ENCODE peak calls at places on chromosome 2, in nine cellular contexts. One of them, this sample, is unnamed. For H3K4me1, the result is how much of the 10 kb centered on the place peaks cover.

GRCh38 chr2:219902870-219903269 is 275.4 kb downstream of the SLC4A3 start:
- DNase-seq in Peyer's patch: no peak
- DNase-seq in uterus: no peak
- DNase-seq in H9: no peak
- DNase-seq in adrenal gland: no peak
- DNase-seq in endothelial cell of umbilical vein: no peak
- DNase-seq in hepatocyte: peak
- DNase-seq in tibial artery: no peak
- DNase-seq in PC-3: no peak
- DNase-seq in this sample: no peak

GRCh38 chr2:19358242-19359020 is at the start of gene OSR1:
- DNase-seq in uterus: peak
- DNase-seq in endothelial cell of umbilical vein: peak
- DNase-seq in H9: peak
- DNase-seq in adrenal gland: peak
- DNase-seq in hepatocyte: peak
- DNase-seq in Peyer's patch: no peak
- DNase-seq in tibial artery: peak
- DNase-seq in PC-3: peak
- DNase-seq in this sample: no peak

GRCh38 chr2:11899264-11899818 is 152.9 kb downstream of the LPIN1 start:
- DNase-seq in tibial artery: no peak
- DNase-seq in adrenal gland: no peak
- DNase-seq in Peyer's patch: no peak
- DNase-seq in endothelial cell of umbilical vein: no peak
- DNase-seq in PC-3: peak
- DNase-seq in H9: no peak
- DNase-seq in uterus: no peak
- DNase-seq in hepatocyte: no peak
- DNase-seq in this sample: no peak

GRCh38 chr2:143901185-143901842 is 618.6 kb downstream of the ZEB2 start:
- DNase-seq in endothelial cell of umbilical vein: peak
- DNase-seq in PC-3: peak
- DNase-seq in uterus: no peak
- DNase-seq in Peyer's patch: no peak
- DNase-seq in adrenal gland: no peak
- DNase-seq in tibial artery: no peak
- DNase-seq in hepatocyte: peak
- DNase-seq in H9: no peak
- DNase-seq in this sample: no peak

GRCh38 chr2:136132840-136133570 is 15.1 kb upstream of the CXCR4 start:
- DNase-seq in uterus: no peak
- DNase-seq in hepatocyte: no peak
- DNase-seq in endothelial cell of umbilical vein: no peak
- DNase-seq in H9: no peak
- DNase-seq in tibial artery: no peak
- DNase-seq in adrenal gland: no peak
- DNase-seq in Peyer's patch: no peak
- DNase-seq in PC-3: no peak
- DNase-seq in this sample: no peak

GRCh38 chr2:36650031-36650430 is 46.5 kb upstream of the VIT start:
- DNase-seq in Peyer's patch: no peak
- DNase-seq in PC-3: peak
- DNase-seq in endothelial cell of umbilical vein: peak
- DNase-seq in adrenal gland: peak
- DNase-seq in H9: peak
- DNase-seq in tibial artery: no peak
- DNase-seq in uterus: no peak
- DNase-seq in hepatocyte: peak
- DNase-seq in this sample: no peak

GRCh38 chr2:217054791-217055190 is 194.9 kb upstream of the TNP1 start:
- DNase-seq in tibial artery: no peak
- DNase-seq in hepatocyte: no peak
- DNase-seq in PC-3: peak
- DNase-seq in adrenal gland: no peak
- DNase-seq in endothelial cell of umbilical vein: peak
- DNase-seq in Peyer's patch: no peak
- DNase-seq in uterus: no peak
- DNase-seq in H9: no peak
- DNase-seq in this sample: no peak

GRCh38 chr2:179850188-179850587 is 11.2 kb downstream of the ZNF385B start:
- DNase-seq in endothelial cell of umbilical vein: no peak
- DNase-seq in Peyer's patch: no peak
- DNase-seq in H9: no peak
- DNase-seq in hepatocyte: peak
- DNase-seq in adrenal gland: no peak
- DNase-seq in PC-3: peak
- DNase-seq in tibial artery: no peak
- DNase-seq in uterus: no peak
- DNase-seq in this sample: no peak

GRCh38 chr2:114714316-114714715 is 271.9 kb downstream of the DPP10 start:
- DNase-seq in hepatocyte: no peak
- DNase-seq in endothelial cell of umbilical vein: no peak
- DNase-seq in H9: no peak
- DNase-seq in adrenal gland: no peak
- DNase-seq in Peyer's patch: no peak
- DNase-seq in PC-3: no peak
- DNase-seq in uterus: no peak
- DNase-seq in tibial artery: no peak
- DNase-seq in this sample: no peak

GRCh38 chr2:230913812-230914211 is 11.2 kb downstream of the GPR55 start:
- DNase-seq in tibial artery: no peak
- DNase-seq in hepatocyte: no peak
- DNase-seq in adrenal gland: no peak
- DNase-seq in uterus: no peak
- DNase-seq in H9: peak
- DNase-seq in endothelial cell of umbilical vein: no peak
- DNase-seq in PC-3: no peak
- DNase-seq in Peyer's patch: no peak
- DNase-seq in this sample: no peak

GRCh38 chr2:204550738-204551137 is 5.5 kb downstream of the PARD3B start:
- DNase-seq in hepatocyte: no peak
- DNase-seq in Peyer's patch: no peak
- DNase-seq in H9: no peak
- DNase-seq in adrenal gland: no peak
- DNase-seq in uterus: no peak
- DNase-seq in endothelial cell of umbilical vein: no peak
- DNase-seq in tibial artery: no peak
- DNase-seq in PC-3: peak
- DNase-seq in this sample: no peak

GRCh38 chr2:62904344-62904743 is 146.3 kb upstream of the OTX1 start:
- DNase-seq in Peyer's patch: no peak
- DNase-seq in tibial artery: no peak
- DNase-seq in adrenal gland: no peak
- DNase-seq in hepatocyte: no peak
- DNase-seq in uterus: no peak
- DNase-seq in PC-3: no peak
- DNase-seq in endothelial cell of umbilical vein: no peak
- DNase-seq in H9: no peak
- DNase-seq in this sample: no peak

DNA sequence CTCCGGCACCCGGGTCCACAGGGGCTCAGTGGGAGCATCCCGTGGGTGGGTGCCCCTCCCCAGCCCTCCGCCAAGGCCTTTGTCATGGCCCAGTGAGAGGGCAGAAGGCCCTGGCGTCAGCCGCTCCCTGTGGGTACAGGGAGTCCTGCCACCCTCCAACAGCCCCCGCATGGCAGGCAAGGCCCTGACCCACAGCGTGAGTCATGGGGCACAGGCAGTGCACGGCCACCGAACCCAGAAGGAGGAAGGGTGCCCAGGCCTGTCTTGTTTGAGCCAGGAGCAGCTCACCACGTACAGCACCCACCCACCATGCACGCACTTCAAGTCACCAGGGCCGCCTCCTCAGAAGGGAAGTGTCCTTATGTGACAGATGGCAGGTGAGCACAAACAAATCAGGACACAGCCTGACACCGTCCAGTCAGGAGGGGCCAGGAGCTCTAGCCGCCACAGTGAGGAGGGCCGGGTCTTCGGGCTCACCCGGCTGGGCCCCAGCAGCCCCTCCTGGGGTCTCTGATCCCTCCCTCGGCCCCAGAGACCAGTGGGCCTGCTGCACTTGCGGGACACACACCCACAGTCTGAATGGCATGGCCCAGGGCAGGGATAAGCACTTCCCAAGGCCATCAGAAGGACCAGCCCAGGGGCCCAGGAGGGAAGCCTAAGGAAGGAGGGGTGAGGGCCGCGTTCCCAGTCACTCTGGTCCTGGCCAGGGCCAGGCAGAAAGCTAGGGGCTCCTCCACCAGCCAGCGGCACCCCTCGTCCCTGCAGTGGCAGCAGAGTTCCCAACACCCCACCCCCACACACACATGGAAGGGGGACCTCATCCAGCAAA is 25.8 kb downstream of the BIN1 start:
- DNase-seq in endothelial cell of umbilical vein: no peak
- DNase-seq in hepatocyte: no peak
- DNase-seq in uterus: peak
- DNase-seq in Peyer's patch: peak
- DNase-seq in tibial artery: no peak
- DNase-seq in H9: no peak
- DNase-seq in adrenal gland: peak
- DNase-seq in PC-3: no peak
- DNase-seq in this sample: no peak
- H3K4me1 ChIP-seq in endothelial cell of umbilical vein: under half
- H3K4me1 ChIP-seq in hepatocyte: half or more
- H3K4me1 ChIP-seq in uterus: under half
- H3K4me1 ChIP-seq in Peyer's patch: under half
- H3K4me1 ChIP-seq in tibial artery: under half
- H3K4me1 ChIP-seq in H9: under half
- H3K4me1 ChIP-seq in adrenal gland: half or more
- H3K4me1 ChIP-seq in PC-3: under half
- H3K4me1 ChIP-seq in this sample: under half

GRCh38 chr2:39919511-39920317 is 140.7 kb upstream of the THUMPD2 start:
- DNase-seq in adrenal gland: no peak
- DNase-seq in H9: no peak
- DNase-seq in tibial artery: no peak
- DNase-seq in PC-3: no peak
- DNase-seq in hepatocyte: no peak
- DNase-seq in Peyer's patch: no peak
- DNase-seq in endothelial cell of umbilical vein: no peak
- DNase-seq in uterus: no peak
- DNase-seq in this sample: no peak

GRCh38 chr2:39922679-39923416 is 143.8 kb upstream of the THUMPD2 start:
- DNase-seq in hepatocyte: no peak
- DNase-seq in Peyer's patch: no peak
- DNase-seq in adrenal gland: no peak
- DNase-seq in endothelial cell of umbilical vein: no peak
- DNase-seq in H9: no peak
- DNase-seq in tibial artery: no peak
- DNase-seq in PC-3: no peak
- DNase-seq in uterus: no peak
- DNase-seq in this sample: no peak

GRCh38 chr2:39925312-39925711 is 146.3 kb upstream of the THUMPD2 start:
- DNase-seq in endothelial cell of umbilical vein: no peak
- DNase-seq in tibial artery: no peak
- DNase-seq in Peyer's patch: no peak
- DNase-seq in uterus: no peak
- DNase-seq in adrenal gland: no peak
- DNase-seq in hepatocyte: no peak
- DNase-seq in H9: no peak
- DNase-seq in PC-3: no peak
- DNase-seq in this sample: no peak

GRCh38 chr2:39918886-39919285 is 139.8 kb upstream of the THUMPD2 start:
- DNase-seq in hepatocyte: no peak
- DNase-seq in tibial artery: no peak
- DNase-seq in H9: no peak
- DNase-seq in uterus: no peak
- DNase-seq in Peyer's patch: no peak
- DNase-seq in PC-3: no peak
- DNase-seq in adrenal gland: no peak
- DNase-seq in endothelial cell of umbilical vein: no peak
- DNase-seq in this sample: no peak

GRCh38 chr2:39920318-39920775 is 141.3 kb upstream of the THUMPD2 start:
- DNase-seq in endothelial cell of umbilical vein: no peak
- DNase-seq in Peyer's patch: no peak
- DNase-seq in hepatocyte: no peak
- DNase-seq in adrenal gland: no peak
- DNase-seq in H9: peak
- DNase-seq in uterus: no peak
- DNase-seq in PC-3: no peak
- DNase-seq in tibial artery: no peak
- DNase-seq in this sample: no peak
- TF ChIP-seq CTCF in endothelial cell of umbilical vein: no peak
- TF ChIP-seq CTCF in Peyer's patch: no peak
- TF ChIP-seq CTCF in hepatocyte: no peak
- TF ChIP-seq CTCF in adrenal gland: no peak
- TF ChIP-seq CTCF in H9: no peak
- TF ChIP-seq CTCF in uterus: no peak
- TF ChIP-seq CTCF in PC-3: no peak
- TF ChIP-seq CTCF in tibial artery: no peak
- TF ChIP-seq CTCF in this sample: no peak

GRCh38 chr2:105747254-105747909 is 2.7 kb downstream of the NCK2 start:
- DNase-seq in hepatocyte: no peak
- DNase-seq in H9: no peak
- DNase-seq in PC-3: no peak
- DNase-seq in tibial artery: no peak
- DNase-seq in adrenal gland: no peak
- DNase-seq in endothelial cell of umbilical vein: no peak
- DNase-seq in Peyer's patch: no peak
- DNase-seq in uterus: no peak
- DNase-seq in this sample: no peak
- H3K4me1 ChIP-seq in hepatocyte: under half
- H3K4me1 ChIP-seq in H9: under half
- H3K4me1 ChIP-seq in PC-3: under half
- H3K4me1 ChIP-seq in tibial artery: under half
- H3K4me1 ChIP-seq in adrenal gland: half or more
- H3K4me1 ChIP-seq in endothelial cell of umbilical vein: under half
- H3K4me1 ChIP-seq in Peyer's patch: under half
- H3K4me1 ChIP-seq in uterus: under half
- H3K4me1 ChIP-seq in this sample: under half

GRCh38 chr2:34001557-34001956 is 402.5 kb upstream of the FAM98A start:
- DNase-seq in PC-3: no peak
- DNase-seq in H9: no peak
- DNase-seq in hepatocyte: no peak
- DNase-seq in uterus: no peak
- DNase-seq in Peyer's patch: no peak
- DNase-seq in endothelial cell of umbilical vein: no peak
- DNase-seq in adrenal gland: no peak
- DNase-seq in tibial artery: no peak
- DNase-seq in this sample: no peak

GRCh38 chr2:34003795-34004194 is 404.7 kb upstream of the FAM98A start:
- DNase-seq in H9: no peak
- DNase-seq in uterus: no peak
- DNase-seq in PC-3: no peak
- DNase-seq in hepatocyte: no peak
- DNase-seq in Peyer's patch: no peak
- DNase-seq in adrenal gland: no peak
- DNase-seq in tibial artery: no peak
- DNase-seq in endothelial cell of umbilical vein: no peak
- DNase-seq in this sample: no peak

DNA sequence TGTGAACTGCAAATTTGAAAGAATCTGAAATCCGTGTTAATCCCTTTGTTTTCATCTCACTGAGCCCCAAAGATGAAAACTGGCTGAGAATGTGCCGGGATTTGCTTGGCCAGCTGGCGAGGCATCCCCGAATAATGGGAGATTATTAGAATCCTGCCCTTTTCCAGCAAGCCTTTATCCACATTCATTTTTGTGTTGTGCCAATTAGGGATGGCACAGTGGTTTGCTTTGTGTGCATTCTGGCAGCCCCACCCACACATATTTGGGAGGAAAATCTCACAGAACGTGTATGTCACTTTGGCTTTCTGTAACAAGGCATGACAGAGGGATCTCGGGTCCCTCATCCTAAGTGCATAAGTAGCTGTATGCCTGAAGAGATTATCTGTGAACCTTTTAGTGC is 405.8 kb upstream of the FAM98A start:
- DNase-seq in tibial artery: no peak
- DNase-seq in hepatocyte: no peak
- DNase-seq in Peyer's patch: no peak
- DNase-seq in H9: no peak
- DNase-seq in endothelial cell of umbilical vein: no peak
- DNase-seq in uterus: no peak
- DNase-seq in PC-3: no peak
- DNase-seq in adrenal gland: no peak
- DNase-seq in this sample: no peak
- TF ChIP-seq CTCF in tibial artery: no peak
- TF ChIP-seq CTCF in hepatocyte: no peak
- TF ChIP-seq CTCF in Peyer's patch: no peak
- TF ChIP-seq CTCF in H9: no peak
- TF ChIP-seq CTCF in endothelial cell of umbilical vein: no peak
- TF ChIP-seq CTCF in uterus: no peak
- TF ChIP-seq CTCF in PC-3: no peak
- TF ChIP-seq CTCF in adrenal gland: no peak
- TF ChIP-seq CTCF in this sample: no peak